ENCODE peak calls at places on chromosomes 2 and 18, in eight cellular contexts. E, N, O, T, F, D, G and H are unnamed samples.

GRCh38 chr2:100142393-100142792 is at the start of gene AFF3:
- DNase-seq in E (no peak), N (no peak), O (peak; percentile 90), T (no peak), F (no peak), D (no peak), G (no peak), H (peak; percentile 83)

GRCh38 chr2:134432438-134432883 is 178.6 kb downstream of the MGAT5 start:
- DNase-seq in E (no peak), N (no peak), O (no peak), T (no peak), F (no peak), D (no peak), G (peak; percentile 70), H (no peak)

GRCh38 chr2:10519067-10519740 is 71.1 kb upstream of the ODC1 start:
- DNase-seq in E (no peak), N (no peak), O (no peak), T (no peak), F (no peak), D (no peak), G (no peak), H (no peak)

GRCh38 chr2:85766214-85766613 is 12.4 kb downstream of the ATOH8 start:
- DNase-seq in E (no peak), N (no peak), O (no peak), T (no peak), F (no peak), D (no peak), G (no peak), H (no peak)

GRCh38 chr2:196677404-196677803 is 37.9 kb downstream of the CCDC150 start:
- DNase-seq in E (no peak), N (no peak), O (no peak), T (no peak), F (no peak), D (peak; percentile 61), G (peak; percentile 17), H (no peak)

GRCh38 chr18:9941108-9941507 is 27.3 kb downstream of the VAPA start:
- DNase-seq in E (no peak), N (no peak), O (no peak), T (no peak), F (no peak), D (no peak), G (no peak), H (no peak)

GRCh38 chr2:145027073-145027459 is 507.1 kb upstream of the ZEB2 start:
- DNase-seq in E (peak; percentile 69), N (no peak), O (no peak), T (no peak), F (no peak), D (no peak), G (peak; percentile 67), H (no peak)

GRCh38 chr2:149100739-149101699 is 62.5 kb downstream of the LYPD6B start:
- DNase-seq in E (no peak), N (no peak), O (no peak), T (no peak), F (no peak), D (no peak), G (no peak), H (no peak)

GRCh38 chr2:128293426-128293755 is 25.3 kb downstream of the HS6ST1 start:
- DNase-seq in E (no peak), N (no peak), O (no peak), T (peak; percentile 76), F (no peak), D (no peak), G (no peak), H (no peak)
- TF ChIP-seq CTCF in E (no peak), N (no peak), O (no peak), T (no peak), F (no peak), D (peak; percentile 25), G (no peak), H (no peak)

DNA sequence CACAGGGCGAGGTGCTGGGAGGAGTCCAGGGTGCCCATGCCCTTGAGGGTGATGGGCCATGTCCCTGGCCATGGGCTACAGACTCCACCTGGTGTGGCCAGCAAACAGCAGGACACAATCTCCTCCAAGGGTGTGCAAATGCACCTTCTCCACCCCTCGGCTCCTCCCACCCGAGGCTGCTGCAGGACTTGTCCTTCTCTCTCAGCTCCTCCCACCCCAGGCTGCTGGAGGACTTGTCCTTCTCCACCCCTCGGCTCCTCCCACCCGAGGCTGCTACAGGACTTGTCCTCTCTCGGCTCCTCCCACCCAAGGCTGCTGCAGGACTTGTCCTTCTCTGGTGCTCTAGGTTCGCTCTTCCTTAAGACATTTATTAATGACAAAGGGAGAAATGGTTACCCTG is 57.3 kb upstream of the SNTG2 start:
- DNase-seq in E (no peak), N (no peak), O (no peak), T (no peak), F (no peak), D (no peak), G (peak; percentile 38), H (no peak)
- TF ChIP-seq CTCF in E (no peak), N (no peak), O (no peak), T (no peak), F (no peak), D (no peak), G (no peak), H (no peak)

GRCh38 chr2:239360008-239360407 is 40.8 kb downstream of the HDAC4 start:
- DNase-seq in E (no peak), N (no peak), O (no peak), T (peak; percentile 55), F (no peak), D (no peak), G (no peak), H (no peak)

GRCh38 chr2:239360421-239361310 is 40.2 kb downstream of the HDAC4 start:
- DNase-seq in E (no peak), N (peak; percentile 58), O (no peak), T (peak; percentile 72), F (no peak), D (no peak), G (no peak), H (no peak)

GRCh38 chr2:239362497-239362896 is 38.3 kb downstream of the HDAC4 start:
- DNase-seq in E (no peak), N (no peak), O (no peak), T (no peak), F (no peak), D (no peak), G (no peak), H (no peak)

GRCh38 chr2:239359194-239359912 is 41.5 kb downstream of the HDAC4 start:
- DNase-seq in E (no peak), N (no peak), O (no peak), T (no peak), F (no peak), D (no peak), G (no peak), H (no peak)

DNA sequence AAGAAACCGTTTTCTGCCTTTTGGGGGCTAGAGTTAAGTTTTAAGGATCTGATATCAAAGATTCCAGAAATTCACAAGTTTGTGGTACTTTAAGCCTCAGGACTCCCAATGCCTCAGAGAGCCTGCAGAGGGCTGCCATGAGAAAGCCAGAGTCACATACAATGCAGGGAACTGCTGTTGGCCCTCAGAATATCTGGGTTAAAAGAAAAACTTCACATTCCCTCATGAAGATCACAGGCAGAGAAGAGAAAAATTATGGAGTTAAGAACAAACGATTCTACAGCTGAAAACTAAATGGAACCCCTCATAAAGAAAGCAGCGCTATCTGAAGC is 39.5 kb downstream of the HDAC4 start:
- DNase-seq in E (no peak), N (no peak), O (no peak), T (no peak), F (no peak), D (no peak), G (no peak), H (no peak)
- TF ChIP-seq CTCF in E (peak; percentile 23), N (peak; percentile 55), O (no peak), T (peak; percentile 61), F (no peak), D (peak; percentile 33), G (no peak), H (no peak)

GRCh38 chr18:56789004-56789888 is 138.1 kb downstream of the WDR7 start:
- DNase-seq in E (no peak), N (no peak), O (peak; percentile 50), T (no peak), F (no peak), D (peak; percentile 4), G (peak; percentile 36), H (no peak)

GRCh38 chr18:56785006-56785405 is 133.8 kb downstream of the WDR7 start:
- DNase-seq in E (no peak), N (no peak), O (no peak), T (no peak), F (no peak), D (no peak), G (no peak), H (no peak)

GRCh38 chr18:56787392-56787791 is 136.2 kb downstream of the WDR7 start:
- DNase-seq in E (no peak), N (no peak), O (no peak), T (no peak), F (no peak), D (no peak), G (no peak), H (no peak)

GRCh38 chr18:56795381-56795780 is 144.2 kb downstream of the WDR7 start:
- DNase-seq in E (no peak), N (no peak), O (no peak), T (no peak), F (no peak), D (no peak), G (no peak), H (no peak)

GRCh38 chr18:56789889-56790180 is 138.7 kb downstream of the WDR7 start:
- DNase-seq in E (no peak), N (no peak), O (no peak), T (no peak), F (no peak), D (no peak), G (no peak), H (no peak)
- TF ChIP-seq CTCF in E (no peak), N (peak; percentile 12), O (peak; percentile 0), T (peak; percentile 38), F (no peak), D (no peak), G (no peak), H (peak; percentile 46)

DNA sequence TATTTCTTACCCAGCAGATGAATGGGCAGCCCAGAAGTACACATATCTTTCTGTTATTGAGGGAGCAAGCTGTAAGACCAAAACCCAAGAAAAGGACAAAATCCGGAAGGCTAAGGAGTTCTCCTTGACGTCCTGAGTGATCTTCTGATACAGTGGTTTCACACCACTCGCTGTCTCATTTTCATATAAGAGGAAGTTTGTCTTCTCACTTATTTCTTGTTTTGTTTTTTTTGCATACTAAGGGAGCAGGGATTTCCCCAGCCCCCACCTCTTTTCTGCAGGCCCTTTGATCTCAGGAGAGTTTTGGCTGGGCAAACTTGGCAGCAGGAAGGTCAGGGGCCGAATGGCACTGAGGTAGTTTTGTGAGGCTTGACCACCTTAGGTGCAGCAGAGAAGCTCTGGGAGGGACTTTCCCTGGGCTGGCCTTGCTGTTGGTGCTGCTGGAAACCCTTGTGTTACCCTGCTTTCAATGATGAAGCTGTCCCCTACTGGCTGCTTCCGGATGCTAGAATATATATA is 13.3 kb downstream of the CHRNA1 start:
- DNase-seq in E (no peak), N (no peak), O (peak; percentile 82), T (no peak), F (no peak), D (no peak), G (no peak), H (no peak)
- TF ChIP-seq CTCF in E (no peak), N (no peak), O (peak; percentile 23), T (peak; percentile 2), F (no peak), D (no peak), G (no peak), H (no peak)

DNA sequence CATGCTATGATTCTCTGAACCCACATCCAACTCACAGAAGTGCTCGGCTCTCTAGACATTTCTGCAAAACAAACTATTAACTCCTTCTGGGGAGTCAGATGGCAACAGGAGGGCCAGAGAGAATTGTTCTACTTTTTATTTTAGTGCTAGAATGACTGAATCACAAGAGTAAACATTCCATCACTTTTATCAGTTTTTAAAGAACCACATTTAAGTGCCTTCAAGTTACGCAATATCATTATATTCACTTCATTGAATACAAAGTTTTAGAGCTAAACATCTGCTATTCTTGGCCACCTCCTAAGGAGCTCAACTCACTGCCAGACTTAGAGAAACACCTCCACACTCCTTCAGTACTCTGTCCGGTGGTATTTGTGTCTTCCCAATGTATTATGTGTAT is 22.4 kb downstream of the B4GALT6 start:
- DNase-seq in E (no peak), N (no peak), O (no peak), T (no peak), F (no peak), D (no peak), G (no peak), H (no peak)
- TF ChIP-seq CTCF in E (no peak), N (no peak), O (no peak), T (no peak), F (no peak), D (no peak), G (no peak), H (no peak)